ENCODE peak calls at places on chromosomes 13 and 19, in five cellular contexts. P is prostate gland, E is dorsolateral prefrontal cortex, O is right cardiac atrium, H is heart right ventricle. R is an unnamed sample.

GRCh38 chr19:16920816-16921529 is 32.2 kb downstream of the F2RL3 start:
- DNase-seq in P (peak), H (no peak), E (no peak), O (no peak), R (peak)

GRCh38 chr19:34666200-34666957 is 10.6 kb downstream of the SCGB2B2 start:
- DNase-seq in P (no peak), O (peak), H (no peak), E (no peak), R (no peak)

GRCh38 chr13:23667750-23668149 is 97.5 kb downstream of the TNFRSF19 start:
- DNase-seq in H (no peak), P (no peak), E (no peak), O (no peak), R (no peak)

GRCh38 chr19:16115309-16116039 is 3.8 kb downstream of the RAB8A start:
- DNase-seq in O (no peak), E (no peak), P (no peak), H (no peak), R (no peak)

GRCh38 chr13:46982856-46983582 is 86.2 kb upstream of the HTR2A start:
- DNase-seq in H (no peak), P (no peak), E (no peak), O (no peak), R (no peak)

GRCh38 chr13:22461854-22462565 is 718.8 kb upstream of the SGCG start:
- DNase-seq in O (no peak), E (no peak), P (no peak), H (no peak), R (no peak)

GRCh38 chr19:19539738-19540703 is 2.0 kb downstream of the CILP2 start:
- DNase-seq in P (peak), E (no peak), O (peak), H (peak), R (peak)

GRCh38 chr19:46606681-46607440 is 5.7 kb downstream of the CALM3 start:
- DNase-seq in O (no peak), E (peak), H (no peak), P (no peak), R (no peak)

GRCh38 chr19:11296264-11296663 is 304 bp downstream of the TSPAN16 start:
- DNase-seq in P (no peak), H (peak), E (peak), O (peak), R (no peak)

GRCh38 chr19:9644472-9644871 is 23.4 kb upstream of the ZNF561 start:
- DNase-seq in H (no peak), E (no peak), P (no peak), O (no peak), R (no peak)

GRCh38 chr13:86085890-86086289 is 286.7 kb upstream of the SLITRK6 start:
- DNase-seq in H (no peak), O (no peak), P (no peak), E (no peak), R (no peak)

GRCh38 chr13:71760226-71760591 is 106.8 kb downstream of the DACH1 start:
- DNase-seq in P (no peak), H (no peak), O (no peak), E (no peak), R (no peak)

GRCh38 chr13:39051157-39051556 is 12.9 kb downstream of the NHLRC3 start:
- DNase-seq in O (no peak), P (no peak), H (no peak), E (no peak), R (no peak)

GRCh38 chr19:5903054-5903501 is 512 bp downstream of the NDUFA11 start:
- DNase-seq in E (no peak), O (no peak), H (no peak), P (no peak), R (no peak)

GRCh38 chr13:40518481-40518882 is 148.0 kb downstream of the FOXO1 start:
- DNase-seq in P (no peak), H (no peak), O (no peak), E (no peak), R (no peak)

GRCh38 chr13:49093376-49093775 is 117.7 kb downstream of the FNDC3A start:
- DNase-seq in H (no peak), O (no peak), E (no peak), P (no peak), R (no peak)

GRCh38 chr19:39515551-39516191 is 732 bp downstream of the SELENOV start:
- DNase-seq in P (no peak), H (no peak), O (no peak), E (no peak), R (no peak)

GRCh38 chr19:56253737-56254136 is 18.8 kb upstream of the EDDM13 start:
- DNase-seq in E (no peak), P (peak), O (no peak), H (no peak), R (no peak)

GRCh38 chr19:43699506-43700367 is 16.1 kb upstream of the IRGC start:
- DNase-seq in P (no peak), E (no peak), H (peak), O (peak), R (no peak)

GRCh38 chr19:2650515-2650914 is 52.0 kb downstream of the GNG7 start:
- DNase-seq in H (no peak), P (no peak), O (peak), E (peak), R (no peak)

GRCh38 chr13:97004096-97004876 is 10.0 kb upstream of the OXGR1 start:
- DNase-seq in E (no peak), P (no peak), O (no peak), H (no peak), R (no peak)

GRCh38 chr13:30818323-30818960 is 83.1 kb downstream of the ALOX5AP start:
- DNase-seq in O (no peak), P (no peak), E (no peak), H (no peak), R (no peak)

GRCh38 chr13:33057019-33057785 is 41.0 kb downstream of the KL start:
- DNase-seq in O (peak), P (no peak), H (peak), E (no peak), R (no peak)

GRCh38 chr19:14769201-14769600 is 9.2 kb downstream of the ADGRE2 start:
- DNase-seq in E (no peak), O (no peak), P (no peak), H (no peak), R (no peak)

GRCh38 chr13:113195360-113195759 is 13.1 kb downstream of the PCID2 start:
- DNase-seq in P (peak), E (no peak), O (no peak), H (no peak), R (no peak)

GRCh38 chr19:47231215-47232054 is 436 bp upstream of the BBC3 start:
- DNase-seq in H (peak), E (peak), P (peak), O (peak), R (no peak)

GRCh38 chr13:100532090-100532766 is 56.4 kb downstream of the GGACT start:
- DNase-seq in E (no peak), H (no peak), P (no peak), O (peak), R (no peak)

GRCh38 chr13:48896312-48896711 is 79.4 kb upstream of the FNDC3A start:
- DNase-seq in O (no peak), H (no peak), P (no peak), E (no peak), R (no peak)

GRCh38 chr13:44249439-44249838 is 124.2 kb upstream of the SERP2 start:
- DNase-seq in E (no peak), P (peak), H (peak), O (peak), R (no peak)

GRCh38 chr19:35609881-35610353 is 2.6 kb upstream of the HAUS5 start:
- DNase-seq in E (no peak), H (no peak), P (no peak), O (no peak), R (no peak)

DNA sequence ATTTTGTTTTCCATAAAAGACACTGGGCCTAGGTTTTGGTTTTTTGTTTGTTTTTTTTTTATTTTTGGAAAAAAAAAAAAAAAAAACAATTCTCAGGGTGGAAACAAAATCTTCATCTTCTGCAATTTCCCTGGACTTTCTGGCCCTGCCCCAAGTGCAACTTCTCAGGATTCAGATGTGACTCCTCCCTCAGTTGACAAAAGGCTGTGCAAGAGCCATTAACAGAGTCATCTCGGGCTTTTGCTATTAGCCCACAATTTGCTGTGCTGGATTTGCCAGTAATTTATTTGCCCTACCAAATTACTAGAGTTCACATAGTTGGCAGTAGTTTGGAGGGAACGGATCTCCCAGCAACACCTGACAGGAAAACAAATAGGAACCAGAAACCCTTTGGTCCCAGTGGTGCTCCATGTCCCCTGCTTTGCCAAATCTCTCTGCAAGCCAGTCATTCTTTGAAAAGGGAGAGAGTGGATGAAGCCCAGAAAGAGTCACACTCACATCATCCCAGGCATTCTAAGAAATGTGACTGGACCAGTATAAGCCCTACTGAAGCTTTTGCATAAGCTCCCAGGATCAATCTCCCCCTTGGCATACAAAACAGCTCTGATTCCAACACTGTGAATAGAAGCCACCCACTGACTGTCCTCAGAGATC is 350.1 kb upstream of the NBEA start:
- DNase-seq in O (peak), P (peak), E (no peak), H (peak), R (no peak)
- H3K27ac ChIP-seq in O (no peak), P (no peak), E (no peak), H (no peak), R (no peak)

GRCh38 chr19:57709616-57710015 is 612 bp upstream of the ZNF154 start:
- DNase-seq in O (no peak), P (no peak), H (no peak), E (no peak), R (no peak)
- H3K27ac ChIP-seq in O (no peak), P (peak), H (peak), E (no peak), R (no peak)

GRCh38 chr13:98731925-98732324 is 20.5 kb downstream of the SLC15A1 start:
- DNase-seq in O (no peak), H (no peak), P (no peak), E (no peak), R (no peak)

GRCh38 chr13:98730441-98730840 is 22.0 kb downstream of the SLC15A1 start:
- DNase-seq in O (no peak), E (no peak), H (no peak), P (no peak), R (no peak)

GRCh38 chr13:98731038-98731437 is 21.4 kb downstream of the SLC15A1 start:
- DNase-seq in H (no peak), O (no peak), E (no peak), P (no peak), R (no peak)

DNA sequence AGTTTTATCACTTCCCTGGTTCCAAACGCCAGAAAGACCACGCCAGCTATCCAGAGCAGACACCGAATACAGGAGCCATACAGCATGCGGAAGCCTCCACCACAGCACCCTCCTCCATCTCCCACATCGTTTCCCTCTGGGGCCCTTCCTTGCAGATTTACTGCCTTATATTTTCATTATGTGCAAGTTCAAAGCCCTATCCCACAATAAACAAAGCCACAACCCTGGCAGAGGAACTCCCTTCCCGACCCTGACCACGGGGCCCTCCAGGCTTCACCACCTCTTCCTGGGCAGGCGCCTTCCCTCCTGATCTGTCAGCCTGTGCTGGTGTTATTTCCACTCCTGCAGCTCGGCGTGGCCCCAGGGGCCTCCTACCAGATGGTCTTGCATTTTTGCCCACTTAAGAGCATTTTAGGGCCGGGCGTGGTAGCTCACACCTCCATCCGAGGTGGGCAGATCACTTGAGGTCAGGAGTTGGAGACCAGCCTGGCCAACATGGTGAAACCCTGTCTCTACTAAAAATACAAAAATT is 22.9 kb downstream of the SLC15A1 start:
- DNase-seq in P (no peak), E (no peak), H (no peak), O (no peak), R (no peak)
- H3K27ac ChIP-seq in P (no peak), E (no peak), H (no peak), O (no peak), R (no peak)

DNA sequence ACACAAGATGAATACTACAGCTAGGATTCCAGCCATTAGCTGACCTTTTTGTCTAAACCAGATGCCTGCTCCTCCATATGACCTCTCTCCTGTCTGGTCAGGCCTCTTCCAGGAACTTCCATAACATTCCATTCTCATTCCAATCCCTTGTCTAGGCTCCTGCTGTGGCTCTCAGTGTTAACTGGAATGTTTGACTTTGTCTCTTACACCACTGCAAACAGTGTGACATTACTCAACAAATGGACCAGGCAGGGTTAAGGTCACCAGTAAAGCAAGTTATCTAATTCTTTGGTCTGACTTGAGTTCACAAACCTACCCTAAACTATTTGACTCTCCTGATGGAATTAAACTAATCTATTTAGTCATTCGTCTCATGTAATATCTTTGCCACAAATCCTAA is 2.1 kb upstream of the GPC6 start:
- DNase-seq in E (no peak), O (no peak), P (no peak), H (no peak), R (no peak)
- H3K27ac ChIP-seq in E (no peak), O (no peak), P (no peak), H (no peak), R (no peak)